ENCODE peak calls at places on chromosomes 5 and 9, in four cellular contexts. M, F, G and U are unnamed samples.

GRCh38 chr5:125412561-125413535 is 666.4 kb upstream of the ZNF608 start:
- DNase-seq in M (peak), F (no peak), G (peak), U (peak)

GRCh38 chr5:125470503-125470902 is 724.1 kb upstream of the ZNF608 start:
- DNase-seq in M (no peak), F (no peak), G (no peak), U (no peak)

GRCh38 chr5:103943243-103943642 is 380.7 kb upstream of the NUDT12 start:
- DNase-seq in M (no peak), F (no peak), G (no peak), U (no peak)

GRCh38 chr5:21919417-21920022 is 933.6 kb downstream of the CDH12 start:
- DNase-seq in M (peak), F (peak), G (peak), U (peak)

GRCh38 chr5:4230905-4231561 is 635.4 kb downstream of the IRX1 start:
- DNase-seq in M (no peak), F (no peak), G (no peak), U (peak)

GRCh38 chr5:66851306-66851705 is 255.1 kb downstream of the MAST4 start:
- DNase-seq in M (no peak), F (no peak), G (no peak), U (no peak)

GRCh38 chr5:129244478-129244877 is 149.9 kb downstream of the ISOC1 start:
- DNase-seq in M (no peak), F (no peak), G (no peak), U (no peak)

GRCh38 chr9:79480639-79481038 is 91.1 kb upstream of the TLE4 start:
- DNase-seq in M (no peak), F (no peak), G (no peak), U (no peak)

GRCh38 chr9:22165144-22165543 is 156.0 kb upstream of the CDKN2B start:
- DNase-seq in M (no peak), F (no peak), G (no peak), U (no peak)

GRCh38 chr5:82221020-82221419 is 57.1 kb downstream of the RPS23 start:
- DNase-seq in M (no peak), F (no peak), G (no peak), U (no peak)

GRCh38 chr5:122492675-122493074 is 180.6 kb downstream of the SNCAIP start:
- DNase-seq in M (no peak), F (no peak), G (no peak), U (no peak)

GRCh38 chr5:39578887-39579497 is 154.2 kb upstream of the DAB2 start:
- DNase-seq in M (no peak), F (no peak), G (no peak), U (no peak)

GRCh38 chr5:36744041-36744677 is 132.4 kb upstream of the NIPBL start:
- DNase-seq in M (no peak), F (peak), G (no peak), U (no peak)

GRCh38 chr5:123947797-123948196 is 435.8 kb downstream of the CSNK1G3 start:
- DNase-seq in M (no peak), F (no peak), G (no peak), U (no peak)

GRCh38 chr5:135135530-135136201 is 101.6 kb upstream of the PITX1 start:
- DNase-seq in M (no peak), F (peak), G (no peak), U (no peak)

GRCh38 chr9:73515216-73515615 is 363.6 kb downstream of the ANXA1 start:
- DNase-seq in M (no peak), F (no peak), G (no peak), U (no peak)

GRCh38 chr5:158880514-158881001 is 219.2 kb downstream of the EBF1 start:
- DNase-seq in M (no peak), F (no peak), G (no peak), U (no peak)

GRCh38 chr5:75348241-75348640 is 11.2 kb downstream of the HMGCR start:
- DNase-seq in M (no peak), F (no peak), G (no peak), U (no peak)

GRCh38 chr5:148343049-148343413 is 7.7 kb downstream of the SPINK9 start:
- DNase-seq in M (no peak), F (peak), G (no peak), U (no peak)

GRCh38 chr5:72552041-72552557 is 44.9 kb upstream of the ZNF366 start:
- DNase-seq in M (no peak), F (no peak), G (no peak), U (no peak)

GRCh38 chr5:84382363-84383295 is 2.1 kb downstream of the EDIL3 start:
- DNase-seq in M (no peak), F (no peak), G (no peak), U (peak)

GRCh38 chr9:38023661-38024035 is 45.4 kb downstream of the SHB start:
- DNase-seq in M (no peak), F (no peak), G (no peak), U (no peak)

GRCh38 chr9:3929345-3930150 is 370.3 kb downstream of the GLIS3 start:
- DNase-seq in M (no peak), F (no peak), G (no peak), U (no peak)

GRCh38 chr5:143343042-143343441 is 60.4 kb downstream of the NR3C1 start:
- DNase-seq in M (no peak), F (no peak), G (no peak), U (no peak)

GRCh38 chr9:98990181-98990870 is 46.6 kb downstream of the COL15A1 start:
- DNase-seq in M (no peak), F (no peak), G (no peak), U (no peak)

GRCh38 chr5:99032234-99033013 is 103.6 kb upstream of the CHD1 start:
- DNase-seq in M (peak), F (peak), G (peak), U (peak)

GRCh38 chr5:95901676-95902646 is 59.7 kb downstream of the ELL2 start:
- DNase-seq in M (no peak), F (no peak), G (peak), U (no peak)

GRCh38 chr5:113581388-113581787 is 67.9 kb downstream of the YTHDC2 start:
- DNase-seq in M (no peak), F (no peak), G (no peak), U (no peak)

GRCh38 chr5:132203464-132203818 is 24.2 kb downstream of the P4HA2 start:
- DNase-seq in M (no peak), F (no peak), G (no peak), U (no peak)

GRCh38 chr9:75181748-75182147 is 93.4 kb downstream of the OSTF1 start:
- DNase-seq in M (no peak), F (peak), G (peak), U (no peak)

GRCh38 chr9:18238254-18238653 is 235.7 kb upstream of the ADAMTSL1 start:
- DNase-seq in M (no peak), F (no peak), G (no peak), U (no peak)

GRCh38 chr9:109447329-109448076 is 50.6 kb downstream of the PTPN3 start:
- DNase-seq in M (no peak), F (no peak), G (no peak), U (no peak)

DNA sequence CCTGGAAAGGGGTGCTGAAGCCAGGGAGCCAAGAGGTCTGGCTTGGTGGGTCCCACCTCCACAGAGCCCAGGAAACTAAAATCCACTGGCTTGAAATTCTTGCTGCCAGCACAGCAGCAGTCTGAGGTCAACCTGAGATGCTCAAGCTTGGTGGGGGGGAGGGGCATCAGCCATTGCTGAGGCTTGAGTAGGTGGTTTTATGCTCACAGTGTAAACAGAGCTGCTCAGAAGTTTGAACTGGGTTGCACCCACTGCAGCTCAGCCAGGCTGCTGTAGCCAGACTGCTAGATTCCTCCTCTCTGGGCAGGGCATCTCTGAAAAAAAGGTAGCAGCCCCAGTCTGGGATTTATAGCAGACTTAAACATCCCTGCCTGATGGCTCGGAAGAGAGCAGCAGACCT is 55.5 kb upstream of the FBXL17 start:
- DNase-seq in M (no peak), F (no peak), G (no peak), U (no peak)
- TF ChIP-seq MAX in M (no peak), F (no peak), G (no peak), U (no peak)

DNA sequence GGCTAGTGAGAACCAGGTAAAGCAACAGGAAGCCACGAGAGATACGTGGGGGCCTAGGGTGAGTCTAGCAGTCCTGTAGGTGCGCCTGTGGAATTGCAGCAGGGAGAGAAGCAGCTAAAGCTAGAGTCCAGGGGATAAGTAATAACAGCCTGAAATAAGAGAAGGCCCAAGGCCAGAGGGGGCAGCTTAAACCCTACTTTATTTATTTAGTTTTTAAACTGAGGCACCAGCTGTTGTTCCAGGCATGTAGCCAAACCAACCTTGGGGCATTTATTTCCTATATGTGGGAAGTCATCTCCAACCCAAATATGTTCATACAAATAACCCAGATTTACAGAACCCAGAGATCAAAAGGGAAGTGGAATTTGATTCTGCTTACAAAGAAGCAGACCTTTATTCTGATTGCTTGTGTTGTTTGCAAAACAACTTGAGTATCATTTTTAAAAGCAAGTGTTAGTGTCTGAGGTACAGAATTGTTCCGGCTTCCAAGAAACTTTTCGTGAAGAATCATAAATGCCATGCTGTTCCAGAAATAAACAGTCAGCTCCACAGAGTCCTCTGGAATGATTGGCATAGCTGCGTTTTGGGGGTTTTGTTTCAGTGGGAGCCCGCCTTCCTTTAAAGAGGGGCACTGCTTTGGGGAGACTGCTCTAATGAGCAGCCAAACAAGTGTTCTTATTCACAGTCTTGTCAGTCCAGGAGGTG is 93.3 kb downstream of the GLDC start:
- DNase-seq in M (peak), F (no peak), G (no peak), U (no peak)
- TF ChIP-seq NR3C1 in M (no peak), F (no peak), G (no peak), U (no peak)

GRCh38 chr5:171420429-171421231 is 1.2 kb downstream of the FGF18 start:
- DNase-seq in M (no peak), F (no peak), G (no peak), U (peak)
- TF ChIP-seq MAX in M (no peak), F (no peak), G (no peak), U (no peak)

GRCh38 chr5:41610402-41610801 is 100.0 kb upstream of the PLCXD3 start:
- DNase-seq in M (no peak), F (no peak), G (no peak), U (no peak)
- TF ChIP-seq NR3C1 in M (no peak), F (no peak), G (no peak), U (no peak)

DNA sequence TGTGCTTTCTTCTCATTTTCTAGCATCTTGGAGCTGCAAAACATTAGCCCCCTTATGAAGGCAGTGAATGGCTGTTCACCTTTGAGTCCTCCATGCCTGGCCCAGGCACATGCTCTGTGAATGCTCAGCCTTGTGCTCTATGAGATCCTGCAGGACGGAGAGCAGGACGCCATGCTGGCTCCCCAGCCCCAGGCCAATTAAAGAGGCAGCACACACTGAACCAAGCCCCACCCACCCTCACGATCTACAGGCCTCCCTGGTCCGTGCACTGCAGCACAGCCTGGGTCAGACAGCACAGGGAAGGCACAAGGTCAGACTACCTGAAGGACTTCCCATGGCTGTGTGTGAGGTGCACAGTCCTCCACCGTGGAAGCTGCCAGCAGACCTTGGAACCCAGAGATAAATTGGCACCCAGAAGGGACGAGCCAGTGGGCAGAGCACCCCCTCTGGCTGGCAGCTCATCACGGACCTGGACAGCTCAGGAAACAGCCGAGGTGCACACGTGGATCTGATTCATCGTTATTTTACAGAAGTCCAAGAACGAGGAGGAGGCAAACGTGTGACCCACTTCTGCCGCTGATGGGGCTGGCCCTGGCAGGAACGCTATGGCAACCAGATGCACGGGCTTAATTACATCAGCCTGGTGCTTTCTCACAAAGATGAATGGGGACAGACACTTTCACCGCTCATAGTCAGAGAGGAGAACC is 59.5 kb downstream of the OLFM1 start:
- DNase-seq in M (no peak), F (no peak), G (no peak), U (no peak)
- TF ChIP-seq MAX in M (no peak), F (no peak), G (no peak), U (no peak)

GRCh38 chr5:172903790-172904189 is 55.4 kb upstream of the RPL26L1 start:
- DNase-seq in M (no peak), F (no peak), G (no peak), U (no peak)
- TF ChIP-seq NR3C1 in M (no peak), F (no peak), G (no peak), U (no peak)

GRCh38 chr5:57683036-57683600 is 200.5 kb upstream of the ACTBL2 start:
- DNase-seq in M (no peak), F (no peak), G (no peak), U (no peak)
- TF ChIP-seq MAX in M (no peak), F (no peak), G (no peak), U (no peak)

DNA sequence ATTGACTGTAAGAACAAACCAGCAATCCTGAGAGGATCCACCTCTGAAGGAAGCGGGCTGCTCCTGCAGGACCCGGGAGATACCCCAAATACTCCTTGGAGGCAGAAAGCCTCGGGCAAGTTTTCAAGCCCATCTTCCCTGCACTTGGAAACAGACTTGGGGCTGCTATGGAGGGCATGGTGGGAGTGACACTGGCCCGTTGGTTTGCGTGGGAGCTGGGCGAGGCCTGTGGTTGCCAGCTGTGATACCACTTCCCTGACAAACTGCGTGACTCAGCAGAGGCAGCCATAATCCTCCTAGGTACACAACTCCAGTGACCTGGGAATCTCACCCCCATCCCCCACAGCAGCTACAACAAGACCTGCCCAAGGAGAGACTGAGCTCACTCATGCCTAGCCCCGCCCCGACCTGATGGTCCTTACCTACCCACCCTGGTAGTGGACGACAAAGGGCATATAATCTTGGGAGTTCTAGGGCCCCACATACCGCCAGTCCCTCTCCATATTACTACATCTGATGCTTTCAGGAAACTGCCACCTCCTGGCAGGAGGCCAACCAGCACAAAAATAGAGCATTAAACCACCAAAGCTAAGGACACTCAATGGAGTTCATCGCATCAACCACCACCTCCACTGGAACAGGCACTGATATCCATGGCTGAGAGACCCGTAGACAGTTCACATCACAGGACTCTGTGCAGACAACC is 38.1 kb upstream of the VLDLR start:
- DNase-seq in M (no peak), F (peak), G (no peak), U (no peak)
- TF ChIP-seq NR3C1 in M (no peak), F (no peak), G (no peak), U (no peak)